ENCODE peak calls at places on chromosomes 11 and 22, in six cellular contexts. T is pancreas, V is tibial artery, Q is AG09319, G is AG10803, N is A549. O is an unnamed sample.

GRCh38 chr11:67699521-67699920 is 25.1 kb upstream of the ALDH3B2 start:
- DNase-seq in V (no peak), G (no peak), N (peak; percentile 48), Q (no peak), T (no peak), O (no peak)

GRCh38 chr11:128133501-128133900 is 453.9 kb downstream of the ETS1 start:
- DNase-seq in Q (no peak), G (no peak), N (no peak), V (no peak), T (no peak), O (no peak)

GRCh38 chr22:44256085-44256484 is 56.7 kb downstream of the SHISAL1 start:
- DNase-seq in Q (no peak), V (no peak), T (no peak), G (no peak), N (no peak), O (peak; percentile 47)

GRCh38 chr22:42333544-42333943 is 63.1 kb upstream of the TCF20 start:
- DNase-seq in V (no peak), T (no peak), N (no peak), G (no peak), Q (no peak), O (no peak)

GRCh38 chr22:40817737-40818136 is 1.4 kb downstream of the SLC25A17 start:
- DNase-seq in T (no peak), G (no peak), N (no peak), V (no peak), Q (no peak), O (no peak)

GRCh38 chr11:79437981-79438630 is 2.7 kb downstream of the TENM4 start:
- DNase-seq in V (peak; percentile 33), N (no peak), T (peak; percentile 73), G (peak; percentile 78), Q (no peak), O (peak; percentile 78)

GRCh38 chr11:105132716-105133511 is 6.7 kb downstream of the CARD18 start:
- DNase-seq in Q (no peak), N (peak; percentile 14), T (no peak), G (peak; percentile 50), V (no peak), O (no peak)

GRCh38 chr11:11416917-11417316 is 63.9 kb upstream of the CSNK2A3 start:
- DNase-seq in T (no peak), G (peak; percentile 77), V (peak; percentile 30), N (peak; percentile 11), Q (no peak), O (no peak)

GRCh38 chr22:22417495-22418162 is 90.9 kb downstream of the ZNF280B start:
- DNase-seq in N (no peak), Q (no peak), V (no peak), T (no peak), G (no peak), O (no peak)

GRCh38 chr11:72292106-72292790 is 48.3 kb upstream of the PHOX2A start:
- DNase-seq in G (no peak), T (no peak), N (no peak), Q (no peak), V (no peak), O (no peak)

GRCh38 chr11:12860827-12861226 is 148.3 kb upstream of the RASSF10 start:
- DNase-seq in Q (no peak), N (no peak), G (peak; percentile 82), V (no peak), T (no peak), O (no peak)

GRCh38 chr11:44138286-44138685 is 42.8 kb downstream of the EXT2 start:
- DNase-seq in T (no peak), Q (no peak), G (no peak), V (no peak), N (no peak), O (no peak)

GRCh38 chr22:28609921-28610320 is 69.7 kb downstream of the TTC28 start:
- DNase-seq in T (no peak), Q (no peak), G (no peak), N (no peak), V (no peak), O (no peak)

GRCh38 chr11:108754901-108755625 is 90.2 kb downstream of the DDX10 start:
- DNase-seq in N (no peak), T (no peak), G (peak; percentile 52), V (peak; percentile 37), Q (no peak), O (no peak)

GRCh38 chr11:134139873-134140331 is 71.0 kb downstream of the JAM3 start:
- DNase-seq in N (peak; percentile 54), G (peak; percentile 85), Q (peak; percentile 72), T (no peak), V (peak; percentile 72), O (no peak)

GRCh38 chr22:45886502-45886901 is 90.5 kb downstream of the WNT7B start:
- DNase-seq in V (no peak), T (peak; percentile 16), Q (no peak), G (no peak), N (no peak), O (no peak)

GRCh38 chr11:68040121-68040956 is 1.5 kb downstream of the TCIRG1 start:
- DNase-seq in Q (peak; percentile 35), N (peak; percentile 64), V (peak; percentile 84), G (peak; percentile 71), T (peak; percentile 87), O (no peak)

GRCh38 chr22:39388261-39389011 is 11.1 kb upstream of the TAB1 start:
- DNase-seq in G (peak; percentile 61), T (peak; percentile 89), Q (peak; percentile 44), V (peak; percentile 73), N (peak; percentile 48), O (peak; percentile 85)

GRCh38 chr11:36899796-36900195 is 301.8 kb upstream of the RAG2 start:
- DNase-seq in Q (no peak), V (no peak), G (no peak), T (no peak), N (no peak), O (no peak)

GRCh38 chr11:1931326-1931725 is 11.8 kb downstream of the TNNT3 start:
- DNase-seq in G (no peak), N (no peak), Q (no peak), V (peak; percentile 41), T (peak; percentile 17), O (no peak)

GRCh38 chr22:28819253-28820096 is 19.1 kb upstream of the XBP1 start:
- DNase-seq in G (no peak), T (peak; percentile 87), V (no peak), N (peak; percentile 46), Q (no peak), O (no peak)

GRCh38 chr11:4606231-4607015 is 1.6 kb downstream of the TRIM68 start:
- DNase-seq in T (no peak), Q (peak; percentile 11), G (peak; percentile 39), N (no peak), V (no peak), O (no peak)

GRCh38 chr11:94597896-94598295 is 30.7 kb downstream of the PIWIL4 start:
- DNase-seq in V (no peak), N (peak; percentile 5), G (peak; percentile 5), Q (no peak), T (no peak), O (no peak)

GRCh38 chr22:38313384-38313955 is 3.8 kb downstream of the CSNK1E start:
- DNase-seq in V (peak; percentile 67), T (no peak), G (peak; percentile 90), N (peak; percentile 54), Q (peak; percentile 70), O (peak; percentile 89)

GRCh38 chr11:93529707-93530467 is 13.3 kb downstream of the SMCO4 start:
- DNase-seq in N (no peak), G (peak; percentile 28), V (no peak), T (no peak), Q (no peak), O (no peak)

GRCh38 chr11:119015054-119015611 is 3.0 kb downstream of the RPS25 start:
- DNase-seq in G (no peak), V (no peak), Q (no peak), N (no peak), T (peak; percentile 30), O (no peak)
- TF ChIP-seq CTCF in G (peak; percentile 9), V (no peak), Q (no peak), N (no peak), T (no peak), O (no peak)

GRCh38 chr11:3166268-3167142 is 1.4 kb upstream of the OSBPL5 start:
- DNase-seq in Q (no peak), N (no peak), G (no peak), T (peak; percentile 58), V (no peak), O (no peak)

GRCh38 chr11:3164138-3164539 is 971 bp downstream of the OSBPL5 start:
- DNase-seq in N (no peak), G (no peak), Q (no peak), V (peak; percentile 19), T (peak; percentile 75), O (no peak)

GRCh38 chr11:3164540-3165151 is 464 bp downstream of the OSBPL5 start:
- DNase-seq in G (no peak), V (no peak), Q (no peak), T (peak; percentile 83), N (no peak), O (no peak)

GRCh38 chr11:3165916-3166267 is 782 bp upstream of the OSBPL5 start:
- DNase-seq in N (no peak), V (no peak), T (peak; percentile 52), Q (no peak), G (no peak), O (peak; percentile 68)

DNA sequence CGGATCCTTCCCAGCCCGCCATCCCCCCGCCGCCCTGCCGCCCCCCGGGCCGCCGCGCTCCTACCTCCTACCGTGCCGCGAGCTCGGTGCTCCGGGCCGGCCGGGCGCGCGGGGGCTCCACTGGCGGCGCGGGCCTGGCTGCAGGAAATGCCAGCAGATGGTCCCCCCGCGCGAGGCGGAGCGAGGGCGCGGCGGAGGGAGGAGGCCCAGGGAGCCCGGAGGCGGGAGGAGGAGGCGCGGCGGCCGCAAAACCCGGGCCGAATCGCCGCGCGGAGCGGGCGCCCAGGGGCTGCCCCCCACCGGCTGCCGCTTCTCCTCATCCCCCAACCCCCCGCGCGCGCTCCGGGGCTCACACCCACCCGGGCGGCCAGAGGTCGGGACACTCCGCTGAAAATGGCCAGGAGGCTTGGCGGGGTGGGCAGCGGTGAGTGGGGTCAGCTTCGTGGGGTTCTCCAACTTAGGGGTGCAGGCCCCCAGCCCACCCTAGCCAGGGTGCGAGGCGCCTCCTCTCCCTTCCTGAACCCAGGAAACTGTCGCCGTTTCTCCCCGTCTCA is at the start of gene OSBPL5:
- DNase-seq in V (peak; percentile 79), G (peak; percentile 69), T (peak; percentile 91), Q (peak; percentile 36), N (peak; percentile 22), O (peak; percentile 81)
- TF ChIP-seq CTCF in V (no peak), G (no peak), T (no peak), Q (no peak), N (no peak), O (no peak)

GRCh38 chr22:17205432-17205831 is 13.8 kb downstream of the ADA2 start:
- DNase-seq in T (no peak), V (no peak), Q (no peak), G (no peak), N (no peak), O (no peak)
- TF ChIP-seq CTCF in T (no peak), V (no peak), Q (no peak), G (no peak), N (no peak), O (no peak)

GRCh38 chr11:115008774-115009173 is 330.4 kb downstream of the NXPE2 start:
- DNase-seq in T (no peak), G (no peak), V (no peak), N (no peak), Q (no peak), O (no peak)
- TF ChIP-seq CTCF in T (no peak), G (no peak), V (no peak), N (no peak), Q (no peak), O (no peak)

O was measured in coronary artery.